ENCODE peak calls at places on chromosomes 6 and 20, in four cellular contexts. X is mesothelial cell of epicardium, C is AG04449, A is body of pancreas. N is an unnamed sample.
A peak's percentile ranks its signal among the peaks of the same experiment; 100 is the strongest.

GRCh38 chr6:108589244-108589730 is 28.6 kb downstream of the FOXO3 start:
- DNase-seq in A (peak; percentile 88), X (no peak), C (no peak), N (no peak)

GRCh38 chr20:60465993-60466682 is 507.9 kb downstream of the CDH26 start:
- DNase-seq in C (no peak), A (no peak), X (no peak), N (no peak)

GRCh38 chr20:17678886-17679285 is 3.2 kb downstream of the RRBP1 start:
- DNase-seq in C (no peak), A (peak; percentile 51), X (no peak), N (no peak)

GRCh38 chr6:2714359-2714895 is 36.3 kb downstream of the MYLK4 start:
- DNase-seq in C (peak; percentile 57), A (no peak), X (no peak), N (no peak)

GRCh38 chr6:125952764-125953501 is 3.6 kb upstream of the HINT3 start:
- DNase-seq in X (no peak), A (peak; percentile 16), C (no peak), N (no peak)

GRCh38 chr20:45935416-45936046 is 1.0 kb downstream of the PCIF1 start:
- DNase-seq in A (no peak), C (no peak), X (no peak), N (no peak)

GRCh38 chr6:121858976-121859375 is 423.5 kb downstream of the GJA1 start:
- DNase-seq in X (no peak), C (no peak), A (no peak), N (no peak)

GRCh38 chr6:132445201-132445951 is 44.1 kb upstream of the MOXD1 start:
- DNase-seq in A (no peak), X (no peak), C (peak; percentile 55), N (no peak)

GRCh38 chr6:151310852-151311767 is 71.3 kb downstream of the AKAP12 start:
- DNase-seq in A (no peak), C (no peak), X (no peak), N (no peak)

GRCh38 chr6:144006731-144007454 is 1.2 kb downstream of the PLAGL1 start:
- DNase-seq in C (no peak), A (peak; percentile 14), X (no peak), N (no peak)

GRCh38 chr6:30740993-30741784 is 1.3 kb downstream of the FLOT1 start:
- DNase-seq in C (no peak), A (no peak), X (no peak), N (no peak)
- TF ChIP-seq CTCF in C (no peak), A (no peak), X (no peak), N (no peak)

DNA sequence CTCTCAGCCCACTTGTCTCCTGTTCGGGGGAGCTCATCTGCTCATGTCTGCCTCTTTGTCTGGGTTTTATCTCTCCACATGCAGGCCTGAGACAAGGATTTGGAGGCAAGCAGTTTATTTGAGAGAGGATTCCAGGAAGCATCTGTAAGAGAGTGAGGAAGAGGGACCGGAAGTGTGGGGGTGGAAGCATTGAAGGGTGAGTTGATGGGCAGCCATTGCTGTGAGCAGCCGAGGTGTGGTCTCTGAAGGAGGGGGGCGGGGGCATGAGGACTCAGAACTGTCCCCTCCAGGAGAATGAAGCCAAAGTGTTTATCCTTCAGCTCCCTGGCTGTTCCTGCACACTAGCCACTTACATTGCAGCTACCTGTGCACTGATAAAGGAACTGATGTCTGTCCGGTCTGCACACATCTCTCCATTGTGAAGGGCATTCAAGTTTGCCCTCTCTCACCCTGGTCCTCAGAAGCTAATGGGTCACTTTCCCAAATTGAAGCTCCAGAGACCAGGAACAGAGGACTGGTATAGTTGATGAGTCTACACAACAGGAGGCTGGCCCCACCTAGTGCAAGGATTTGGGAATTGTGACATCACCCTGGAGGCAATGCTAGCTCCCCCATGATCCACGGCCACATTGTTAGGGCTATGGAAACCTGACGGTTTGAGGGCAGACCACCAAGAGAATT is 100.5 kb upstream of the FOXA2 start:
- DNase-seq in A (no peak), C (no peak), X (no peak), N (no peak)
- TF ChIP-seq CTCF in A (no peak), C (no peak), X (no peak), N (no peak)

GRCh38 chr6:5729813-5730212 is 276.9 kb downstream of the NRN1 start:
- DNase-seq in C (no peak), A (no peak), X (no peak), N (no peak)
- TF ChIP-seq CTCF in C (no peak), A (no peak), X (no peak), N (no peak)

GRCh38 chr20:3247638-3248037 is 8.6 kb upstream of the SLC4A11 start:
- DNase-seq in A (no peak), C (no peak), X (no peak), N (no peak)

GRCh38 chr20:3248993-3249347 is 10.0 kb upstream of the SLC4A11 start:
- DNase-seq in C (no peak), A (no peak), X (no peak), N (no peak)

GRCh38 chr20:3251806-3252205 is 12.8 kb upstream of the SLC4A11 start:
- DNase-seq in X (no peak), A (no peak), C (no peak), N (no peak)

GRCh38 chr20:3248167-3248992 is 9.4 kb upstream of the SLC4A11 start:
- DNase-seq in X (no peak), C (no peak), A (peak; percentile 15), N (no peak)

DNA sequence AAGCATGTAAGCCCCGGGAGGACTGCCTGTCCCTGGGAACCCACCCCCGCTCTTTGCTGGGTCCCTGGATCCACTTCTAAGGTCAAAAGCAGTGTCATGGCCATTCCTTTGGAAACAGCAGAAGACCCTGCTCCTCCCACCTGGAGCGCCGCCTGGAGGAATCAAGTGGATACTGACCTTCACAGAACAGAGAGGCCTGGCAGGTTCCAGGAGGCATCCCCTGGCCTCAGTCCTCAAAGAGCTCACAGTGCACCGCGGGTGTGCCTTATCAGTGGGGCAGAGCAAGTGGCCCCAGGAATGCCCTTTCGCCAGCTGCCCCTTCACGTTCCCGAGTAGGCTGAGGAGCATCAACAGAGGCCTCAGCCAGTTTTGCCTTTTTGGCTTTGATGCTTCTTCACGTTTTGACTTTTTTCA is 11.1 kb upstream of the SLC4A11 start:
- DNase-seq in X (no peak), A (no peak), C (no peak), N (no peak)
- TF ChIP-seq CTCF in X (no peak), A (no peak), C (peak; percentile 17), N (peak; percentile 64)

GRCh38 chr20:31712564-31713311 is 9.9 kb downstream of the BCL2L1 start:
- DNase-seq in C (no peak), X (no peak), A (peak; percentile 97), N (no peak)

GRCh38 chr20:31710423-31711250 is 12.0 kb downstream of the BCL2L1 start:
- DNase-seq in C (no peak), X (no peak), A (peak; percentile 33), N (no peak)

GRCh38 chr20:31709939-31710338 is 12.7 kb downstream of the BCL2L1 start:
- DNase-seq in C (no peak), X (no peak), A (no peak), N (no peak)

GRCh38 chr20:31712112-31712553 is 10.5 kb downstream of the BCL2L1 start:
- DNase-seq in A (peak; percentile 88), X (no peak), C (no peak), N (no peak)

GRCh38 chr20:31711416-31712111 is 11.1 kb downstream of the BCL2L1 start:
- DNase-seq in X (no peak), C (no peak), A (no peak), N (no peak)
- TF ChIP-seq CTCF in X (no peak), C (no peak), A (no peak), N (no peak)

DNA sequence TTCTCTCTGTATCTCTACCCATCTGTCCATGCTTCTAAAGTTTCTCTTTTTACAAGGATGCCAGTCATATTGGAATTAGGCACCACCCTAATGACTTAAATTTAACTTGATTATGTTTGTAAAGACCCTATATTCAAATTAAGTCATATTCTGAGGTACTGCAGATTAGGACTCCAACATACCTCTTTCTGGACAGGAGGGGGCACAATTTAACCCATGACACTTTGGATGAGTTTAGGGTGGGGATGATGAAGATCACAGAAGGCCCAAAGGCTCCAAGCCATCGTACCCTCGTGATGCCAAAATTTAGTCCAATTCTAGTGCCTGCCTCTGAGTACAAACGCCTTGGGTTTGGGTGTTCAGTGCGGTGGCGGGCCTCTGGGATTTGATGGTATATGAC is 15.0 kb upstream of the NKX2-2 start:
- DNase-seq in A (no peak), C (no peak), X (no peak), N (no peak)
- TF ChIP-seq CTCF in A (no peak), C (no peak), X (no peak), N (no peak)

DNA sequence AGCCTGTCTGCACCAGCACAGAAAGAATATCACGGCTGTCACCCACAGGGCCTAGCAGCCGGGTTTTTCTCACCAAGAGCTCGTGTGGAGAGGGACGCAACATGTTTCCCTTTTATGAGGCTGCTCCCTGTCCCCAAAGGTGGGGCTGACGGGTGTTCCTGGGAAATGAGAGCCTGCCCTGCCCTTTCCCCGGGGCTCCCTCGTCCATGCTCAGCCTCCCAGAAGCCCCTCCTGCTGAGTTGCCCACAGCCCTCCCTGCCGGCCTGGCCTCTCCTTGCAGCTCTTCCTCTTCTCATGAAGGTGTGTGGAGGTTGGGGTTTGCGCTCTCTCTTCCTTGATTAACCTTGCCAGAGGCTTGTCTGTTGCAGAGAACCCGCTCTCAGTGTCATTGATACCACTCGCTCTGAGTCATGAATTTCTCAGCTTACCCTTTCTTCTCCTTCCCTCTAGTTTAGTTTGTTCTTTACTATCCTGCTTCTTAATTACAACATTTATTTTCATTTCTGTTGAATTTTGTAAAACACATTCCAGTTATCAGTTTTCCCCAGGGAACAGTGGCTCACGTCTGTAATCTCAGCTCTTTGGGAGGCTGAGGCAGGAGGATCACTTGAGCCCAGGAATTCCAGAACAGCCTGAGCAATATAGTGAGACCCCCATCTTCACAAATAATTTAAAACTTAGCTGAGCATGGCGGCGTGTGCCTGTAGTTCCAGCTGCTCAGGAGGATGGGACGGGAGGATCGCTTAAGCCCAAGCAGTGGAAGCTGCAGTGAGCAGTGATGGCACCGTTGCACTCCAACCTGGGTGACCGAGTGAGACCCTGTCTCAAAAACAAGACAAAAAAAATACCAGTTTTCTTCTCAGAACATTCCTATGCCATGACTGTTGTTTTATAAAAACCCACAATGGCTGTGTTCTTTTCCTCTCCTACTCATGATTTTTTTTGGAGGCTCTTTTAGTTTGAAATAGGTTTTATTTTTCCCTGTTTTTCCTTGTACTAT is 103.8 kb downstream of the TMEM242 start:
- DNase-seq in X (no peak), C (no peak), A (no peak), N (peak; percentile 48)
- TF ChIP-seq CTCF in X (no peak), C (no peak), A (no peak), N (no peak)